ENCODE peak calls at places on chromosomes 1 and 21, in five cellular contexts. X is kidney epithelial cell; J is iPS-NIHi11; I is cardiac fibroblast; S is activated T-cell treated with anti-CD3 and anti-CD28 coated beads, Interleukin-2, amount 50 U/mL, for 72 hours. A is an unnamed sample.

GRCh38 chr1:80924290-80924689 is 876.4 kb upstream of the ADGRL2 start:
- DNase-seq in X (no peak), J (no peak), I (no peak), S (no peak), A (no peak)

GRCh38 chr1:80731241-80731894 is 1069.4 kb upstream of the ADGRL2 start:
- DNase-seq in X (no peak), J (no peak), I (peak), S (no peak), A (no peak)

GRCh38 chr1:54402896-54403295 is 3.3 kb downstream of the SSBP3 start:
- DNase-seq in X (peak), J (no peak), I (no peak), S (no peak), A (no peak)

GRCh38 chr1:230157409-230158390 is 90.7 kb downstream of the GALNT2 start:
- DNase-seq in X (no peak), J (no peak), I (peak), S (no peak), A (no peak)

GRCh38 chr1:246113555-246114095 is 393.5 kb downstream of the SMYD3 start:
- DNase-seq in X (no peak), J (no peak), I (no peak), S (no peak), A (no peak)

GRCh38 chr1:168939131-168939946 is 167.2 kb upstream of the ATP1B1 start:
- DNase-seq in X (peak), J (no peak), I (no peak), S (no peak), A (no peak)

GRCh38 chr1:30132602-30133271 is 590.6 kb downstream of the MATN1 start:
- DNase-seq in X (no peak), J (no peak), I (no peak), S (no peak), A (no peak)

GRCh38 chr1:88451856-88452255 is 232.2 kb upstream of the PKN2 start:
- DNase-seq in X (no peak), J (no peak), I (no peak), S (no peak), A (no peak)

GRCh38 chr1:7847599-7847998 is 5.3 kb downstream of the UTS2 start:
- DNase-seq in X (no peak), J (no peak), I (peak), S (no peak), A (no peak)

GRCh38 chr1:112711672-112712071 is 3.5 kb downstream of the PPM1J start:
- DNase-seq in X (no peak), J (no peak), I (no peak), S (no peak), A (no peak)

GRCh38 chr1:201147396-201148015 is 6.8 kb downstream of the TMEM9 start:
- DNase-seq in X (no peak), J (no peak), I (no peak), S (no peak), A (no peak)

GRCh38 chr21:37032293-37032692 is 25.8 kb downstream of the RIPPLY3 start:
- DNase-seq in X (no peak), J (no peak), I (no peak), S (no peak), A (no peak)

GRCh38 chr1:116326486-116326885 is 46.6 kb upstream of the ATP1A1 start:
- DNase-seq in X (no peak), J (no peak), I (no peak), S (no peak), A (no peak)

GRCh38 chr1:158362941-158363340 is 9.2 kb downstream of the CD1E start:
- DNase-seq in X (no peak), J (no peak), I (no peak), S (no peak), A (no peak)

GRCh38 chr1:68383092-68383491 is 66.7 kb downstream of the RPE65 start:
- DNase-seq in X (no peak), J (no peak), I (no peak), S (no peak), A (no peak)

GRCh38 chr1:35122311-35122710 is 43.1 kb downstream of the ZMYM1 start:
- DNase-seq in X (no peak), J (no peak), I (no peak), S (no peak), A (no peak)

GRCh38 chr1:7425229-7425628 is 345.9 kb upstream of the VAMP3 start:
- DNase-seq in X (no peak), J (no peak), I (no peak), S (no peak), A (no peak)

GRCh38 chr1:26686795-26687194 is 9.0 kb upstream of the ARID1A start:
- DNase-seq in X (no peak), J (no peak), I (peak), S (no peak), A (no peak)